ENCODE peak calls at places on chromosomes 13 and 19, in nine cellular contexts. J is CD8-positive, alpha-beta T cell; E is fibroblast of lung; A is thyroid gland; Y is psoas muscle; M is GM23248; H is body of pancreas; L is brain microvascular endothelial cell; Z is upper lobe of right lung. D is an unnamed sample.

GRCh38 chr13:113856716-113857065 is 7.2 kb downstream of the GAS6 start:
- DNase-seq in J (no peak), E (peak), A (peak), Y (peak), M (peak), H (peak), L (no peak), Z (no peak), D (no peak)

GRCh38 chr13:35164324-35164932 is 222.4 kb downstream of the NBEA start:
- DNase-seq in J (no peak), E (peak), A (no peak), Y (no peak), M (peak), H (no peak), L (no peak), Z (no peak), D (no peak)

GRCh38 chr19:42224940-42225717 is 5.0 kb downstream of the ZNF526 start:
- DNase-seq in J (no peak), E (no peak), A (no peak), Y (no peak), M (no peak), H (no peak), L (no peak), Z (no peak), D (no peak)

GRCh38 chr13:39684531-39685137 is 29.2 kb downstream of the COG6 start:
- DNase-seq in J (no peak), E (peak), A (no peak), Y (no peak), M (peak), H (no peak), L (no peak), Z (no peak), D (no peak)

GRCh38 chr19:2382530-2383222 is 22.6 kb downstream of the TMPRSS9 start:
- DNase-seq in J (no peak), E (no peak), A (no peak), Y (no peak), M (no peak), H (no peak), L (no peak), Z (no peak), D (no peak)

GRCh38 chr13:99269627-99270252 is 11.6 kb upstream of the GPR18 start:
- DNase-seq in J (no peak), E (peak), A (no peak), Y (no peak), M (peak), H (no peak), L (peak), Z (no peak), D (no peak)

GRCh38 chr19:8528500-8528899 is 14.5 kb upstream of the ZNF414 start:
- DNase-seq in J (no peak), E (no peak), A (peak), Y (no peak), M (peak), H (no peak), L (no peak), Z (no peak), D (no peak)

GRCh38 chr19:29660835-29661234 is 4.4 kb upstream of the PLEKHF1 start:
- DNase-seq in J (no peak), E (no peak), A (no peak), Y (no peak), M (peak), H (no peak), L (no peak), Z (peak), D (no peak)

GRCh38 chr13:50425772-50426171 is 410.5 kb downstream of the KCNRG start:
- DNase-seq in J (no peak), E (no peak), A (no peak), Y (no peak), M (no peak), H (no peak), L (no peak), Z (no peak), D (no peak)

GRCh38 chr13:110640591-110641029 is 25.3 kb downstream of the NAXD start:
- DNase-seq in J (no peak), E (peak), A (peak), Y (no peak), M (peak), H (no peak), L (peak), Z (no peak), D (no peak)

GRCh38 chr19:7928741-7929701 is 3.1 kb upstream of the CTXN1 start:
- DNase-seq in J (peak), E (peak), A (peak), Y (peak), M (peak), H (peak), L (peak), Z (no peak), D (peak)

GRCh38 chr13:67168384-67168783 is 61.8 kb downstream of the PCDH9 start:
- DNase-seq in J (no peak), E (no peak), A (no peak), Y (no peak), M (no peak), H (no peak), L (no peak), Z (no peak), D (no peak)

GRCh38 chr19:44576843-44577565 is 36.4 kb upstream of the IGSF23 start:
- DNase-seq in J (no peak), E (peak), A (peak), Y (no peak), M (peak), H (peak), L (peak), Z (no peak), D (no peak)

GRCh38 chr13:96935971-96936370 is 58.3 kb downstream of the OXGR1 start:
- DNase-seq in J (no peak), E (no peak), A (no peak), Y (no peak), M (no peak), H (no peak), L (no peak), Z (no peak), D (no peak)

GRCh38 chr19:56316728-56317127 is 2.1 kb upstream of the ZSCAN5A start:
- DNase-seq in J (no peak), E (no peak), A (no peak), Y (no peak), M (no peak), H (no peak), L (no peak), Z (no peak), D (no peak)

GRCh38 chr13:95154441-95154886 is 146.8 kb downstream of the ABCC4 start:
- DNase-seq in J (no peak), E (peak), A (no peak), Y (no peak), M (peak), H (no peak), L (peak), Z (no peak), D (no peak)

GRCh38 chr19:5290336-5291262 is 50.0 kb downstream of the PTPRS start:
- DNase-seq in J (no peak), E (no peak), A (no peak), Y (no peak), M (no peak), H (peak), L (no peak), Z (no peak), D (no peak)

GRCh38 chr13:102847272-102848234 is 1.7 kb downstream of the ERCC5 start:
- DNase-seq in J (no peak), E (peak), A (no peak), Y (no peak), M (peak), H (peak), L (peak), Z (no peak), D (no peak)

GRCh38 chr13:84446972-84447700 is 564.9 kb upstream of the SLITRK1 start:
- DNase-seq in J (no peak), E (peak), A (no peak), Y (no peak), M (peak), H (peak), L (peak), Z (no peak), D (no peak)

GRCh38 chr13:73303858-73304257 is 245.1 kb downstream of the KLF5 start:
- DNase-seq in J (no peak), E (no peak), A (no peak), Y (no peak), M (peak), H (no peak), L (peak), Z (no peak), D (no peak)

GRCh38 chr13:111518161-111518791 is 197.8 kb downstream of the TEX29 start:
- DNase-seq in J (no peak), E (no peak), A (no peak), Y (no peak), M (no peak), H (peak), L (no peak), Z (no peak), D (peak)

GRCh38 chr13:87674143-87674772 is 3.1 kb downstream of the SLITRK5 start:
- DNase-seq in J (no peak), E (peak), A (no peak), Y (no peak), M (no peak), H (no peak), L (no peak), Z (no peak), D (no peak)

GRCh38 chr19:50475736-50476223 is 527 bp upstream of the EMC10 start:
- DNase-seq in J (no peak), E (no peak), A (no peak), Y (no peak), M (no peak), H (no peak), L (no peak), Z (no peak), D (no peak)

GRCh38 chr19:9309974-9310446 is 372 bp upstream of the ZNF699 start:
- DNase-seq in J (no peak), E (peak), A (peak), Y (peak), M (peak), H (peak), L (peak), Z (peak), D (peak)

GRCh38 chr13:94303644-94304174 is 175.8 kb downstream of the DCT start:
- DNase-seq in J (no peak), E (no peak), A (no peak), Y (no peak), M (no peak), H (no peak), L (no peak), Z (no peak), D (no peak)

GRCh38 chr19:49387936-49388372 is at the start of gene KASH5:
- DNase-seq in J (peak), E (peak), A (peak), Y (peak), M (no peak), H (peak), L (no peak), Z (peak), D (peak)

GRCh38 chr13:41645313-41645712 is 188.0 kb downstream of the RGCC start:
- DNase-seq in J (no peak), E (peak), A (peak), Y (peak), M (peak), H (peak), L (peak), Z (no peak), D (no peak)

GRCh38 chr19:56594783-56595547 is at the start of gene ZNF71:
- DNase-seq in J (peak), E (peak), A (peak), Y (peak), M (peak), H (peak), L (peak), Z (peak), D (peak)

GRCh38 chr13:53490732-53491131 is 462.1 kb downstream of the OLFM4 start:
- DNase-seq in J (no peak), E (no peak), A (no peak), Y (no peak), M (no peak), H (no peak), L (no peak), Z (no peak), D (no peak)

GRCh38 chr19:7554990-7555864 is 19.7 kb downstream of the PNPLA6 start:
- DNase-seq in J (no peak), E (no peak), A (no peak), Y (no peak), M (peak), H (no peak), L (no peak), Z (peak), D (no peak)

GRCh38 chr19:2507109-2507508 is 31.2 kb downstream of the GADD45B start:
- DNase-seq in J (peak), E (peak), A (peak), Y (no peak), M (peak), H (peak), L (peak), Z (no peak), D (no peak)

GRCh38 chr13:26299168-26299788 is 45.3 kb downstream of the CDK8 start:
- DNase-seq in J (no peak), E (no peak), A (no peak), Y (no peak), M (peak), H (no peak), L (peak), Z (no peak), D (no peak)

GRCh38 chr13:49499889-49500660 is 4.3 kb downstream of the PHF11 start:
- DNase-seq in J (no peak), E (peak), A (no peak), Y (no peak), M (peak), H (no peak), L (peak), Z (no peak), D (no peak)

GRCh38 chr19:35760711-35761349 is 2.9 kb downstream of the PROSER3 start:
- DNase-seq in J (no peak), E (no peak), A (no peak), Y (no peak), M (no peak), H (no peak), L (no peak), Z (no peak), D (no peak)

GRCh38 chr13:75481176-75482069 is 546 bp downstream of the TBC1D4 start:
- DNase-seq in J (peak), E (peak), A (peak), Y (peak), M (peak), H (peak), L (no peak), Z (peak), D (peak)

GRCh38 chr19:10134040-10134439 is 14.3 kb upstream of the EIF3G start:
- DNase-seq in J (no peak), E (no peak), A (no peak), Y (no peak), M (no peak), H (no peak), L (no peak), Z (no peak), D (no peak)

GRCh38 chr19:13986348-13986904 is 19.7 kb downstream of the RFX1 start:
- DNase-seq in J (peak), E (peak), A (peak), Y (peak), M (peak), H (peak), L (peak), Z (peak), D (peak)

GRCh38 chr13:58056411-58056810 is 424.9 kb downstream of the PCDH17 start:
- DNase-seq in J (no peak), E (no peak), A (no peak), Y (no peak), M (no peak), H (no peak), L (no peak), Z (no peak), D (no peak)

DNA sequence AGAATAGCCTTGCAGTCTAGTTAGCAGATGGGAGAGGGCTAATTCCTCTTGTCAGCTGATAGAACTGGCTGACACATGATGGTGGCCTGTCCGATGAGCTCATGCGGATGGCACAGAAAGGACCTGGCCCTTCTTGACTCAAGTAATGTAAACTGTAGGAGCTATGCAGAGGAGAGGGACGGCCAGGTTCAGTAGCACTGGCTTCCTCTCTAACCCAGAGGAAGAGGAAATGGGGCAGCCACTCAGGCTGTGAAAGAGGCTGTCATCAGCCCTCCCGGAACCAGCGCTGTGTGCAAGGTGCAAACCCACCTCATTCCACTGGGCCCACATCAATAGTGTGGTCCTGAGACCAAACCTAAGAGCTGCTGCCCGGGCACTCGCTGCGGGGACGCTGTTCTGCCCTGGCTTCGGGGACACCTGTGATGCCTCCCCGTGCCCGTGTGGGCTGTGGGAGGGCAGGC is 30.7 kb upstream of the USE1 start:
- DNase-seq in J (peak), E (no peak), A (no peak), Y (no peak), M (no peak), H (no peak), L (no peak), Z (no peak), D (no peak)
- H3K4me3 ChIP-seq in J (peak), E (no peak), A (no peak), Y (no peak), M (no peak), H (no peak), L (no peak), Z (no peak), D (no peak)

DNA sequence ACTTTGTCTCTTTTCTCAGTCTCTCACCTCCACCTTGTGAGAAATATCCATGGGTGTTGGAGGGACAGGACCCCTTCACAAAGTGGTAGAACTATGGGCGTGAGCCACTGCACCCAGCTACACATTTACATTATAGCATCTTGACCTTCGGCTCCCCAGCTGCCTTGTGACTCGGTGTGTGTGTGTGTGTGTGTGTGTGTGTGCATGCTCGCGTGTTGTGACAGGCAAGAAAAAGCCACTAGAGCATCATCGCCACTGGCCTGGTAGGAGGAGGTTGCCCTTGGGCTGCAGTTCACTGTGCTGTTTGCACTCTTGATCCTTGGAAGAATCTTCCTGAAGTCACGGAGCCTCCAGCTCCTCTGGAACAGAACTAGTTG is 13.7 kb upstream of the ZNF888 start:
- DNase-seq in J (no peak), E (no peak), A (no peak), Y (no peak), M (no peak), H (no peak), L (no peak), Z (no peak), D (no peak)
- H3K27ac ChIP-seq in J (no peak), E (no peak), A (no peak), Y (no peak), M (no peak), H (peak), L (no peak), Z (peak), D (peak)

DNA sequence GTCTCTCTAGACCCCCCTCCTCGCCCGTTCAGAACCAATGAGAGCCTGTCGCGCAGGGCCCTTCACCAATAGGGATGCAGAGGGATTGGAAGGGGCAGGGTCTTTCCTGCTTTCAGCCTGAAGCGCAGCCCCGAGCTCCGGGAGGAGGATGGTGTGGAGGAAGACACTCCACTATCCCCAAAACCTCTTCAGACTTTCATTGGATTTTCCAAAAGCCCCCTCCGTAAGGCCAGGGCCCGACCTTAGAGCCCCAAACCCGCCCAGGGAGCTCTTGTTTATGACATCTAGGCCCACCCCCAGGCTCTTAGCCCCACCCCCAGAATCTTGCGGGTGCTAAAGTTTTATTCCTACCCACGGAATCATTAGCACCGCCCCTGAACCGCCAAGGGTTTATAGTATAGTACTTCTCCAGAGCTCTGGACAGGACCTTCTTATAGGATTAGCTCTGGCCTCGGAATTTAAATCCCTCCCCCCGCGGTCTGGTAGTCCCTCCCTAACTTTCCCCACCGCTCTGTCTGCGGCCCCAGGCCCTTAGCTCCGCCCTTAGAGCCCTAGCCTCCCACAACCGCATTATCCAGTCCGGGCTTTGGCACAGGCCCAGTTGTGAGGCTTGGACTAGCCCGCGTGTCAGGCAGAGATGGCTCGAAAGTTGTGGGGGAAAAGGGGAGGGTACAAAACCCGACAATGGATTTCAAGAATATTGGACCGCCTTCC is 6.6 kb upstream of the EML2 start:
- DNase-seq in J (peak), E (peak), A (peak), Y (peak), M (peak), H (peak), L (peak), Z (peak), D (peak)
- H3K4me3 ChIP-seq in J (peak), E (peak), A (no peak), Y (peak), M (peak), H (no peak), L (peak), Z (peak), D (peak)

GRCh38 chr19:6392219-6393073 is 518 bp downstream of the GTF2F1 start:
- DNase-seq in J (no peak), E (no peak), A (no peak), Y (no peak), M (peak), H (no peak), L (no peak), Z (no peak), D (no peak)
- H3K27ac ChIP-seq in J (peak), E (peak), A (peak), Y (peak), M (peak), H (no peak), L (peak), Z (peak), D (peak)

GRCh38 chr19:38849746-38850230 is at the start of gene HNRNPL:
- DNase-seq in J (peak), E (no peak), A (no peak), Y (peak), M (no peak), H (no peak), L (no peak), Z (peak), D (peak)

GRCh38 chr19:38852231-38853044 is 2.7 kb upstream of the HNRNPL start:
- DNase-seq in J (peak), E (peak), A (peak), Y (peak), M (peak), H (peak), L (peak), Z (peak), D (peak)

GRCh38 chr19:38851622-38852230 is 1.9 kb upstream of the HNRNPL start:
- DNase-seq in J (peak), E (peak), A (peak), Y (peak), M (peak), H (peak), L (peak), Z (peak), D (peak)

GRCh38 chr19:38850231-38850975 is 617 bp upstream of the HNRNPL start:
- DNase-seq in J (peak), E (peak), A (peak), Y (peak), M (peak), H (peak), L (peak), Z (peak), D (peak)

DNA sequence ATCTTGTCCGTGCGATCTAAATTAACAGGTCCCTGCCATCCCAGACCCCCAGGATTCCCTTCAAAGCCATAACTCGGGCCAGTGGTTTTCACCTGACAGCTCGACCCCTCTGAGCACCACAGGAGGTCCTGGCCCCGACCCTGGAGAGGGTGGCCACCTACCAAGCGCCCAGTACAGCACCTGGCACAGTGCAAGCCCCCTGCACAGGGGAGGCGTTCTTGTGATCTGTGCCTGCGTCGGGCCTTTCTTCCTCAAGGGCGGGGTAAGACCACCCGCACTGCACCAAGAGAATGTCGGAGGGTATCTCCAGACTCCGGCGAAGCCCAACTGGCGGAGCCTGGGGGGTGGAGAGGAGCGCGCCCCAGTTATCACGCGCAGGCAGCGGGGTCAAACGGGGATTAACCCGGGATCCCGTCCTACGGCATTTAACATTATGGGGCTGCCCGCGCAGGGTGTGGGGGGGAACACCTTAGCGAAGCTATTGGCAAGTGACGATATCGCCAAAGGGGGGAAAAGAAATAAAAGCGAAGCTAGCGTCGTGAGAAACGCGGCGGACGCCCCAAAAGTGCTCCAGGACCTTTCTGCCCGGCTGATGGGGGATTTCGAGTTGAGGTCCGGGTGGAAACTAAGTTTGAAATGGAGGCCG is 1.3 kb upstream of the HNRNPL start:
- DNase-seq in J (peak), E (no peak), A (peak), Y (no peak), M (peak), H (peak), L (no peak), Z (peak), D (peak)
- H3K4me3 ChIP-seq in J (peak), E (peak), A (peak), Y (peak), M (peak), H (peak), L (peak), Z (peak), D (peak)

GRCh38 chr19:58059003-58059671 is at the start of gene ZNF135:
- DNase-seq in J (peak), E (peak), A (peak), Y (peak), M (peak), H (peak), L (peak), Z (peak), D (peak)
- H3K27ac ChIP-seq in J (peak), E (peak), A (peak), Y (peak), M (peak), H (peak), L (peak), Z (peak), D (peak)

D was measured in left lung.